ENCODE peak calls at places on chromosomes 11 and 22, in nine cellular contexts. One of them, this sample, is unnamed.

GRCh38 chr11:104076455-104076854 is 40.0 kb downstream of the DDI1 start:
- DNase-seq in transverse colon: no peak
- DNase-seq in spleen: no peak
- DNase-seq in HL-60: no peak
- DNase-seq in HCT116: no peak
- DNase-seq in GM23338: no peak
- DNase-seq in SK-N-SH: no peak
- DNase-seq in GM12891: no peak
- DNase-seq in breast epithelium: no peak
- DNase-seq in this sample: no peak

GRCh38 chr11:113241190-113242051 is 73.0 kb upstream of the TTC12 start:
- DNase-seq in GM23338: no peak
- DNase-seq in HL-60: no peak
- DNase-seq in transverse colon: no peak
- DNase-seq in spleen: no peak
- DNase-seq in GM12891: no peak
- DNase-seq in SK-N-SH: peak
- DNase-seq in HCT116: no peak
- DNase-seq in breast epithelium: no peak
- DNase-seq in this sample: no peak

GRCh38 chr11:624705-625635 is at the start of gene CDHR5:
- DNase-seq in breast epithelium: no peak
- DNase-seq in SK-N-SH: no peak
- DNase-seq in spleen: peak
- DNase-seq in HCT116: no peak
- DNase-seq in GM12891: no peak
- DNase-seq in transverse colon: peak
- DNase-seq in HL-60: no peak
- DNase-seq in GM23338: no peak
- DNase-seq in this sample: no peak

GRCh38 chr11:121351089-121351488 is 58.5 kb downstream of the SC5D start:
- DNase-seq in SK-N-SH: no peak
- DNase-seq in GM12891: no peak
- DNase-seq in spleen: no peak
- DNase-seq in transverse colon: no peak
- DNase-seq in breast epithelium: no peak
- DNase-seq in HCT116: no peak
- DNase-seq in GM23338: no peak
- DNase-seq in HL-60: no peak
- DNase-seq in this sample: no peak

GRCh38 chr11:25981998-25982397 is 349.9 kb upstream of the ANO3 start:
- DNase-seq in spleen: no peak
- DNase-seq in HL-60: peak
- DNase-seq in breast epithelium: no peak
- DNase-seq in transverse colon: no peak
- DNase-seq in GM12891: no peak
- DNase-seq in SK-N-SH: peak
- DNase-seq in GM23338: peak
- DNase-seq in HCT116: no peak
- DNase-seq in this sample: no peak

GRCh38 chr11:11215944-11216343 is 137.1 kb downstream of the CSNK2A3 start:
- DNase-seq in HCT116: no peak
- DNase-seq in transverse colon: no peak
- DNase-seq in GM23338: no peak
- DNase-seq in HL-60: no peak
- DNase-seq in breast epithelium: no peak
- DNase-seq in GM12891: no peak
- DNase-seq in SK-N-SH: no peak
- DNase-seq in spleen: no peak
- DNase-seq in this sample: no peak

GRCh38 chr11:14012836-14013235 is 50.3 kb downstream of the SPON1 start:
- DNase-seq in breast epithelium: no peak
- DNase-seq in HCT116: no peak
- DNase-seq in spleen: no peak
- DNase-seq in GM23338: no peak
- DNase-seq in SK-N-SH: no peak
- DNase-seq in HL-60: no peak
- DNase-seq in transverse colon: no peak
- DNase-seq in GM12891: no peak
- DNase-seq in this sample: no peak

GRCh38 chr22:42990131-42990838 is 24.7 kb downstream of the PACSIN2 start:
- DNase-seq in GM12891: no peak
- DNase-seq in breast epithelium: no peak
- DNase-seq in spleen: no peak
- DNase-seq in transverse colon: peak
- DNase-seq in HCT116: no peak
- DNase-seq in HL-60: no peak
- DNase-seq in GM23338: peak
- DNase-seq in SK-N-SH: no peak
- DNase-seq in this sample: no peak

GRCh38 chr11:60984616-60985015 is 13.1 kb downstream of the CD6 start:
- DNase-seq in GM12891: no peak
- DNase-seq in HCT116: no peak
- DNase-seq in breast epithelium: no peak
- DNase-seq in GM23338: no peak
- DNase-seq in spleen: no peak
- DNase-seq in SK-N-SH: no peak
- DNase-seq in transverse colon: no peak
- DNase-seq in HL-60: no peak
- DNase-seq in this sample: no peak

GRCh38 chr11:60985501-60985900 is 14.0 kb downstream of the CD6 start:
- DNase-seq in SK-N-SH: no peak
- DNase-seq in GM23338: no peak
- DNase-seq in transverse colon: no peak
- DNase-seq in HCT116: no peak
- DNase-seq in spleen: no peak
- DNase-seq in HL-60: no peak
- DNase-seq in breast epithelium: no peak
- DNase-seq in GM12891: no peak
- DNase-seq in this sample: no peak

GRCh38 chr11:60987577-60988277 is 16.2 kb downstream of the CD6 start:
- DNase-seq in breast epithelium: no peak
- DNase-seq in SK-N-SH: no peak
- DNase-seq in HL-60: no peak
- DNase-seq in transverse colon: no peak
- DNase-seq in HCT116: no peak
- DNase-seq in GM23338: no peak
- DNase-seq in GM12891: no peak
- DNase-seq in spleen: no peak
- DNase-seq in this sample: no peak

GRCh38 chr11:60984149-60984548 is 12.7 kb downstream of the CD6 start:
- DNase-seq in GM23338: no peak
- DNase-seq in GM12891: no peak
- DNase-seq in spleen: no peak
- DNase-seq in SK-N-SH: no peak
- DNase-seq in HCT116: no peak
- DNase-seq in HL-60: no peak
- DNase-seq in breast epithelium: no peak
- DNase-seq in transverse colon: no peak
- DNase-seq in this sample: no peak

DNA sequence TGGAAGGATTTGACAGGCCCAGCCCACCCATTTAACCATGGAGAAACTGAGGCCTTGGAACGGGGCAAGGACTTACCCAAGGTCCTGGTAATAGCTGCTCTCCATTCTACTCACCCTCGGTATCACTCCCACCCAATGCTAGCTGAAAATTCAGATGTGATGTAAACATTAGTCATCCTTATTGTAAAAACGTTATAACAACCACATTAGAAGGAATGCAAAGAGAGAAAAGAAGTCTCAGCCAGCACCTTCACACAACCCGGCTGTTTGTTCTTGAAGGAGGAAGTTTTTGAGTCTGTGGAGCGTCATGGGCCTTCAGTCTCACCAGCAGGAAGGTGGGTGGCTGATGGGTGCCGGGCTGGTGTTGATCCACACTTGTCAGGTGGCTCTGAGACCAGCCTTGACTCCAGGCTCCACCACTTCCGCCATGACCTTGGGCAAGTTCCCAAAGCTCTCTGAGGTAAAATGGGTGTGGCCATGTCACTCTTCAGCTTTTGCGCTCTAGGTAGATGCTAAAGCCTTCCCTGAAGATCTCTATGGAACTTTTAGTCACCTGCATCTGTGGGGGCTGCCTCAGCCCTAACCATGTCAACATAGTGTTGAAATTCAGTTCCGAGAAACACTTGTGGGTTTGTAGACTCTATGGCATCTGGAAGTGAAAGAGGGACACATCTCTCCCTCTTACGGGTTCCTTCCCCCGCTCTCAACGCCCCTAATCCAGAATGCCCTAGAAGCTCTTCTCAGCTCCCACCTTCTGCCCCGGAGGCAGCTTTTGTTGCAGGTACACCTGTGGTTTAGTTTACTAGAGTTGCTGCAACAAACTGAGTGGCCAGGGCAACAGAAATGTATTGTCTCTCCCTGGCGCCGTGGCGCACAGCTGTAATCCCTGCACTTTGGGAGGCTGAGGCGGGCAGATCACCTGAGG is 14.8 kb downstream of the CD6 start:
- DNase-seq in spleen: peak
- DNase-seq in GM23338: no peak
- DNase-seq in breast epithelium: no peak
- DNase-seq in GM12891: no peak
- DNase-seq in HL-60: peak
- DNase-seq in transverse colon: peak
- DNase-seq in HCT116: no peak
- DNase-seq in SK-N-SH: no peak
- DNase-seq in this sample: no peak
- TF ChIP-seq POLR2AphosphoS5 in spleen: peak
- TF ChIP-seq POLR2AphosphoS5 in GM23338: no peak
- TF ChIP-seq POLR2AphosphoS5 in breast epithelium: no peak
- TF ChIP-seq POLR2AphosphoS5 in GM12891: no peak
- TF ChIP-seq POLR2AphosphoS5 in HL-60: no peak
- TF ChIP-seq POLR2AphosphoS5 in transverse colon: no peak
- TF ChIP-seq POLR2AphosphoS5 in HCT116: no peak
- TF ChIP-seq POLR2AphosphoS5 in SK-N-SH: no peak
- TF ChIP-seq POLR2AphosphoS5 in this sample: no peak

GRCh38 chr11:46075928-46076327 is 45.3 kb downstream of the PHF21A start:
- DNase-seq in transverse colon: no peak
- DNase-seq in SK-N-SH: no peak
- DNase-seq in GM23338: peak
- DNase-seq in HL-60: no peak
- DNase-seq in GM12891: no peak
- DNase-seq in HCT116: no peak
- DNase-seq in breast epithelium: no peak
- DNase-seq in spleen: no peak
- DNase-seq in this sample: no peak

GRCh38 chr11:46072172-46072964 is 48.9 kb downstream of the PHF21A start:
- DNase-seq in spleen: no peak
- DNase-seq in GM12891: no peak
- DNase-seq in HL-60: no peak
- DNase-seq in breast epithelium: no peak
- DNase-seq in SK-N-SH: no peak
- DNase-seq in transverse colon: no peak
- DNase-seq in HCT116: no peak
- DNase-seq in GM23338: no peak
- DNase-seq in this sample: no peak

GRCh38 chr11:46071091-46071490 is 50.2 kb downstream of the PHF21A start:
- DNase-seq in GM23338: no peak
- DNase-seq in SK-N-SH: no peak
- DNase-seq in GM12891: no peak
- DNase-seq in HCT116: no peak
- DNase-seq in transverse colon: no peak
- DNase-seq in breast epithelium: no peak
- DNase-seq in HL-60: no peak
- DNase-seq in spleen: no peak
- DNase-seq in this sample: no peak

GRCh38 chr11:46073632-46074031 is 47.6 kb downstream of the PHF21A start:
- DNase-seq in spleen: no peak
- DNase-seq in SK-N-SH: no peak
- DNase-seq in HCT116: no peak
- DNase-seq in GM23338: no peak
- DNase-seq in HL-60: no peak
- DNase-seq in transverse colon: no peak
- DNase-seq in breast epithelium: no peak
- DNase-seq in GM12891: no peak
- DNase-seq in this sample: no peak

DNA sequence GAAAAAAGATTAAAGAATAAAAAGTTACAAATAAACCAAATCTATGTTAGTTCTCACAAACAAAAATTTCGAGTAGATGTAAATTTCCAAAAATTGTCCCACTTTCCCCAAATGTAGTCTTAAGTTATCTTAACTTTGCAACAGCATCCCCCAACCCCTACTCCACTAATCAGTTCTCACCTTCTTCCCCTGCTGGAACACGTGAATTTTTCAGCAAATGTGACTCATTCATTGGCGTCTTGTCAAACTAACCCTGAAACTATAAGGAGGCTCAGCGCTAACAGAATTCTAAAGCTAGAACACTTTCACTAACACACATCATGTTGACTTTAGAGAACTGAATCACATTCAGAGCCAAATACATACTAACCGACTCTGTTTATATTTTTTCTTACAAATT is 46.1 kb downstream of the PHF21A start:
- DNase-seq in SK-N-SH: no peak
- DNase-seq in GM23338: no peak
- DNase-seq in HCT116: no peak
- DNase-seq in HL-60: no peak
- DNase-seq in transverse colon: no peak
- DNase-seq in breast epithelium: no peak
- DNase-seq in spleen: no peak
- DNase-seq in GM12891: no peak
- DNase-seq in this sample: no peak
- TF ChIP-seq POLR2AphosphoS5 in SK-N-SH: no peak
- TF ChIP-seq POLR2AphosphoS5 in GM23338: no peak
- TF ChIP-seq POLR2AphosphoS5 in HCT116: no peak
- TF ChIP-seq POLR2AphosphoS5 in HL-60: no peak
- TF ChIP-seq POLR2AphosphoS5 in transverse colon: no peak
- TF ChIP-seq POLR2AphosphoS5 in breast epithelium: no peak
- TF ChIP-seq POLR2AphosphoS5 in spleen: no peak
- TF ChIP-seq POLR2AphosphoS5 in GM12891: no peak
- TF ChIP-seq POLR2AphosphoS5 in this sample: no peak

GRCh38 chr11:133934599-133935550 is 21.9 kb downstream of the IGSF9B start:
- DNase-seq in spleen: peak
- DNase-seq in GM12891: no peak
- DNase-seq in HCT116: peak
- DNase-seq in SK-N-SH: peak
- DNase-seq in HL-60: no peak
- DNase-seq in transverse colon: peak
- DNase-seq in GM23338: no peak
- DNase-seq in breast epithelium: no peak
- DNase-seq in this sample: no peak
- TF ChIP-seq POLR2AphosphoS5 in spleen: no peak
- TF ChIP-seq POLR2AphosphoS5 in GM12891: no peak
- TF ChIP-seq POLR2AphosphoS5 in HCT116: no peak
- TF ChIP-seq POLR2AphosphoS5 in SK-N-SH: no peak
- TF ChIP-seq POLR2AphosphoS5 in HL-60: no peak
- TF ChIP-seq POLR2AphosphoS5 in transverse colon: no peak
- TF ChIP-seq POLR2AphosphoS5 in GM23338: no peak
- TF ChIP-seq POLR2AphosphoS5 in breast epithelium: no peak
- TF ChIP-seq POLR2AphosphoS5 in this sample: no peak

GRCh38 chr11:72959998-72960731 is 146.0 kb downstream of the ATG16L2 start:
- DNase-seq in GM23338: no peak
- DNase-seq in HL-60: no peak
- DNase-seq in breast epithelium: no peak
- DNase-seq in transverse colon: no peak
- DNase-seq in HCT116: no peak
- DNase-seq in GM12891: no peak
- DNase-seq in spleen: no peak
- DNase-seq in SK-N-SH: no peak
- DNase-seq in this sample: no peak

GRCh38 chr11:72958790-72959189 is 144.6 kb downstream of the ATG16L2 start:
- DNase-seq in HL-60: no peak
- DNase-seq in HCT116: no peak
- DNase-seq in SK-N-SH: no peak
- DNase-seq in spleen: no peak
- DNase-seq in breast epithelium: no peak
- DNase-seq in GM12891: no peak
- DNase-seq in transverse colon: no peak
- DNase-seq in GM23338: no peak
- DNase-seq in this sample: no peak

GRCh38 chr11:72965672-72966071 is 151.5 kb downstream of the ATG16L2 start:
- DNase-seq in breast epithelium: no peak
- DNase-seq in transverse colon: no peak
- DNase-seq in GM23338: no peak
- DNase-seq in SK-N-SH: no peak
- DNase-seq in GM12891: no peak
- DNase-seq in HCT116: no peak
- DNase-seq in HL-60: no peak
- DNase-seq in spleen: no peak
- DNase-seq in this sample: no peak

GRCh38 chr11:72962084-72962483 is 147.9 kb downstream of the ATG16L2 start:
- DNase-seq in SK-N-SH: no peak
- DNase-seq in HL-60: peak
- DNase-seq in spleen: no peak
- DNase-seq in transverse colon: no peak
- DNase-seq in HCT116: no peak
- DNase-seq in GM12891: no peak
- DNase-seq in breast epithelium: no peak
- DNase-seq in GM23338: no peak
- DNase-seq in this sample: no peak

GRCh38 chr11:72962717-72963116 is 148.5 kb downstream of the ATG16L2 start:
- DNase-seq in GM12891: no peak
- DNase-seq in GM23338: no peak
- DNase-seq in SK-N-SH: no peak
- DNase-seq in breast epithelium: no peak
- DNase-seq in spleen: no peak
- DNase-seq in HCT116: no peak
- DNase-seq in HL-60: no peak
- DNase-seq in transverse colon: no peak
- DNase-seq in this sample: no peak
- TF ChIP-seq POLR2AphosphoS5 in GM12891: no peak
- TF ChIP-seq POLR2AphosphoS5 in GM23338: no peak
- TF ChIP-seq POLR2AphosphoS5 in SK-N-SH: no peak
- TF ChIP-seq POLR2AphosphoS5 in breast epithelium: no peak
- TF ChIP-seq POLR2AphosphoS5 in spleen: no peak
- TF ChIP-seq POLR2AphosphoS5 in HCT116: no peak
- TF ChIP-seq POLR2AphosphoS5 in HL-60: no peak
- TF ChIP-seq POLR2AphosphoS5 in transverse colon: no peak
- TF ChIP-seq POLR2AphosphoS5 in this sample: no peak

This sample was measured in GM12892.